ENCODE peak calls at places on chromosome 22, in six cellular contexts. One of them, this sample, is unnamed.

GRCh38 chr22:41043727-41044126 is 48.7 kb upstream of the EP300 start:
- DNase-seq in uterus: no peak
- DNase-seq in WTC11: no peak
- DNase-seq in CD4-positive, alpha-beta T cell: no peak
- DNase-seq in fibroblast of villous mesenchyme: no peak
- DNase-seq in endothelial cell: no peak
- DNase-seq in this sample: no peak

GRCh38 chr22:49776053-49776511 is 51.6 kb downstream of the BRD1 start:
- DNase-seq in CD4-positive, alpha-beta T cell: no peak
- DNase-seq in endothelial cell: no peak
- DNase-seq in uterus: no peak
- DNase-seq in WTC11: no peak
- DNase-seq in fibroblast of villous mesenchyme: no peak
- DNase-seq in this sample: no peak

GRCh38 chr22:48939441-48940265 is 888.0 kb downstream of the BRD1 start:
- DNase-seq in CD4-positive, alpha-beta T cell: no peak
- DNase-seq in WTC11: no peak
- DNase-seq in fibroblast of villous mesenchyme: no peak
- DNase-seq in endothelial cell: no peak
- DNase-seq in uterus: no peak
- DNase-seq in this sample: no peak

GRCh38 chr22:47154621-47155081 is 392.2 kb downstream of the TBC1D22A start:
- DNase-seq in endothelial cell: no peak
- DNase-seq in fibroblast of villous mesenchyme: peak
- DNase-seq in CD4-positive, alpha-beta T cell: no peak
- DNase-seq in uterus: peak
- DNase-seq in WTC11: no peak
- DNase-seq in this sample: no peak

GRCh38 chr22:40714514-40714966 is 35.3 kb downstream of the MCHR1 start:
- DNase-seq in endothelial cell: no peak
- DNase-seq in WTC11: peak
- DNase-seq in uterus: no peak
- DNase-seq in fibroblast of villous mesenchyme: no peak
- DNase-seq in CD4-positive, alpha-beta T cell: no peak
- DNase-seq in this sample: peak

GRCh38 chr22:40791241-40791640 is 27.9 kb downstream of the SLC25A17 start:
- DNase-seq in uterus: no peak
- DNase-seq in endothelial cell: no peak
- DNase-seq in fibroblast of villous mesenchyme: no peak
- DNase-seq in WTC11: no peak
- DNase-seq in CD4-positive, alpha-beta T cell: no peak
- DNase-seq in this sample: no peak

GRCh38 chr22:37534445-37534844 is 15.2 kb upstream of the CARD10 start:
- DNase-seq in uterus: no peak
- DNase-seq in CD4-positive, alpha-beta T cell: no peak
- DNase-seq in WTC11: no peak
- DNase-seq in endothelial cell: no peak
- DNase-seq in fibroblast of villous mesenchyme: no peak
- DNase-seq in this sample: no peak

GRCh38 chr22:46072030-46072881 is 78.1 kb upstream of the PPARA start:
- DNase-seq in fibroblast of villous mesenchyme: peak
- DNase-seq in uterus: peak
- DNase-seq in CD4-positive, alpha-beta T cell: peak
- DNase-seq in endothelial cell: no peak
- DNase-seq in WTC11: peak
- DNase-seq in this sample: peak

GRCh38 chr22:37353839-37354238 is 71.5 kb downstream of the CYTH4 start:
- DNase-seq in WTC11: no peak
- DNase-seq in endothelial cell: no peak
- DNase-seq in fibroblast of villous mesenchyme: no peak
- DNase-seq in uterus: no peak
- DNase-seq in CD4-positive, alpha-beta T cell: no peak
- DNase-seq in this sample: no peak

GRCh38 chr22:35131423-35132050 is 65.6 kb downstream of the ISX start:
- DNase-seq in uterus: no peak
- DNase-seq in fibroblast of villous mesenchyme: no peak
- DNase-seq in CD4-positive, alpha-beta T cell: no peak
- DNase-seq in WTC11: no peak
- DNase-seq in endothelial cell: no peak
- DNase-seq in this sample: no peak

GRCh38 chr22:27971926-27972325 is 52.9 kb upstream of the PITPNB start:
- DNase-seq in CD4-positive, alpha-beta T cell: no peak
- DNase-seq in WTC11: no peak
- DNase-seq in endothelial cell: no peak
- DNase-seq in fibroblast of villous mesenchyme: no peak
- DNase-seq in uterus: no peak
- DNase-seq in this sample: no peak

GRCh38 chr22:19464546-19464945 is 14.4 kb downstream of the UFD1 start:
- DNase-seq in endothelial cell: no peak
- DNase-seq in CD4-positive, alpha-beta T cell: no peak
- DNase-seq in WTC11: no peak
- DNase-seq in fibroblast of villous mesenchyme: no peak
- DNase-seq in uterus: no peak
- DNase-seq in this sample: no peak

GRCh38 chr22:46287873-46288751 is 8.6 kb upstream of the GTSE1 start:
- DNase-seq in endothelial cell: peak
- DNase-seq in CD4-positive, alpha-beta T cell: no peak
- DNase-seq in uterus: no peak
- DNase-seq in fibroblast of villous mesenchyme: no peak
- DNase-seq in WTC11: no peak
- DNase-seq in this sample: no peak

GRCh38 chr22:44729391-44730012 is 22.9 kb upstream of the ARHGAP8 start:
- DNase-seq in uterus: peak
- DNase-seq in fibroblast of villous mesenchyme: peak
- DNase-seq in CD4-positive, alpha-beta T cell: no peak
- DNase-seq in WTC11: no peak
- DNase-seq in endothelial cell: no peak
- DNase-seq in this sample: no peak

GRCh38 chr22:27108425-27109114 is 451.2 kb downstream of the MIAT start:
- DNase-seq in endothelial cell: no peak
- DNase-seq in CD4-positive, alpha-beta T cell: no peak
- DNase-seq in fibroblast of villous mesenchyme: peak
- DNase-seq in WTC11: no peak
- DNase-seq in uterus: peak
- DNase-seq in this sample: no peak

GRCh38 chr22:50178471-50178864 is 7.2 kb upstream of the TRABD start:
- DNase-seq in fibroblast of villous mesenchyme: no peak
- DNase-seq in endothelial cell: no peak
- DNase-seq in WTC11: no peak
- DNase-seq in uterus: no peak
- DNase-seq in CD4-positive, alpha-beta T cell: no peak
- DNase-seq in this sample: no peak

GRCh38 chr22:50518628-50519027 is 6.8 kb downstream of the SCO2 start:
- DNase-seq in WTC11: no peak
- DNase-seq in fibroblast of villous mesenchyme: no peak
- DNase-seq in endothelial cell: no peak
- DNase-seq in uterus: no peak
- DNase-seq in CD4-positive, alpha-beta T cell: no peak
- DNase-seq in this sample: no peak

GRCh38 chr22:38733329-38734202 is 22.2 kb downstream of the SUN2 start:
- DNase-seq in WTC11: peak
- DNase-seq in CD4-positive, alpha-beta T cell: peak
- DNase-seq in endothelial cell: peak
- DNase-seq in uterus: peak
- DNase-seq in fibroblast of villous mesenchyme: peak
- DNase-seq in this sample: peak

GRCh38 chr22:46212195-46212594 is 37.9 kb downstream of the CDPF1 start:
- DNase-seq in fibroblast of villous mesenchyme: no peak
- DNase-seq in WTC11: no peak
- DNase-seq in endothelial cell: no peak
- DNase-seq in CD4-positive, alpha-beta T cell: no peak
- DNase-seq in uterus: no peak
- DNase-seq in this sample: no peak

GRCh38 chr22:41540006-41540315 is 4.3 kb downstream of the POLR3H start:
- DNase-seq in endothelial cell: no peak
- DNase-seq in WTC11: no peak
- DNase-seq in fibroblast of villous mesenchyme: no peak
- DNase-seq in uterus: no peak
- DNase-seq in CD4-positive, alpha-beta T cell: no peak
- DNase-seq in this sample: no peak

GRCh38 chr22:17726561-17727243 is 47.6 kb downstream of the BID start:
- DNase-seq in WTC11: no peak
- DNase-seq in CD4-positive, alpha-beta T cell: no peak
- DNase-seq in endothelial cell: no peak
- DNase-seq in uterus: no peak
- DNase-seq in fibroblast of villous mesenchyme: peak
- DNase-seq in this sample: no peak

GRCh38 chr22:35634015-35634414 is 14.2 kb upstream of the APOL6 start:
- DNase-seq in CD4-positive, alpha-beta T cell: no peak
- DNase-seq in fibroblast of villous mesenchyme: no peak
- DNase-seq in WTC11: no peak
- DNase-seq in endothelial cell: no peak
- DNase-seq in uterus: no peak
- DNase-seq in this sample: no peak

GRCh38 chr22:37237371-37238268 is 6.4 kb downstream of the RAC2 start:
- DNase-seq in endothelial cell: no peak
- DNase-seq in CD4-positive, alpha-beta T cell: peak
- DNase-seq in uterus: no peak
- DNase-seq in fibroblast of villous mesenchyme: peak
- DNase-seq in WTC11: no peak
- DNase-seq in this sample: no peak

GRCh38 chr22:45262931-45263789 is 21.6 kb upstream of the UPK3A start:
- DNase-seq in endothelial cell: no peak
- DNase-seq in fibroblast of villous mesenchyme: peak
- DNase-seq in WTC11: no peak
- DNase-seq in uterus: no peak
- DNase-seq in CD4-positive, alpha-beta T cell: no peak
- DNase-seq in this sample: no peak

GRCh38 chr22:38944653-38945052 is 12.8 kb upstream of the APOBEC3A start:
- DNase-seq in fibroblast of villous mesenchyme: no peak
- DNase-seq in CD4-positive, alpha-beta T cell: no peak
- DNase-seq in uterus: no peak
- DNase-seq in endothelial cell: no peak
- DNase-seq in WTC11: no peak
- DNase-seq in this sample: no peak

GRCh38 chr22:27834364-27835185 is 33.0 kb upstream of the MN1 start:
- DNase-seq in fibroblast of villous mesenchyme: no peak
- DNase-seq in endothelial cell: no peak
- DNase-seq in uterus: no peak
- DNase-seq in CD4-positive, alpha-beta T cell: no peak
- DNase-seq in WTC11: no peak
- DNase-seq in this sample: no peak

GRCh38 chr22:37139762-37140161 is 10.0 kb downstream of the IL2RB start:
- DNase-seq in CD4-positive, alpha-beta T cell: no peak
- DNase-seq in fibroblast of villous mesenchyme: no peak
- DNase-seq in WTC11: no peak
- DNase-seq in endothelial cell: no peak
- DNase-seq in uterus: no peak
- DNase-seq in this sample: no peak

DNA sequence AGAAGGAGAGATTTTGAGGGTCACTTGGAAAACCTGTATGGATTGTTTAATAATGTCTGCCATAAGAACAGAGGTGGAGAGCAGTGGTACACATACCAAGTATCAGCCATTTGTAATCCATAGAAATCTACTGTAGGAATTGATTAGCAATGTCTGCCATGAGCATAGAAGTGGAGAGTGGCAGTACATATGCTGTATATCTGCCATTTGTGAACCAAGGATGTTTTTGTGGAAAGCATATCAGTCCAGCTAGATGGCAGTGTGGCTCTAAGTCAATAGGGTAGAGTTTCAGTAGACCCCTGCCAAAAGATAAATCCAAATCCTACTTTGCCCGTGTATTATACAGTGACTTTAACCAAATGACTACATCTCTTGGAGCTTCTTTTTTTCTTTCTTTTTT is 82.9 kb upstream of the SEZ6L start:
- DNase-seq in fibroblast of villous mesenchyme: no peak
- DNase-seq in CD4-positive, alpha-beta T cell: no peak
- DNase-seq in WTC11: no peak
- DNase-seq in endothelial cell: no peak
- DNase-seq in uterus: no peak
- DNase-seq in this sample: no peak
- TF ChIP-seq CTCF in fibroblast of villous mesenchyme: no peak
- TF ChIP-seq CTCF in CD4-positive, alpha-beta T cell: no peak
- TF ChIP-seq CTCF in WTC11: no peak
- TF ChIP-seq CTCF in endothelial cell: no peak
- TF ChIP-seq CTCF in uterus: no peak
- TF ChIP-seq CTCF in this sample: peak

DNA sequence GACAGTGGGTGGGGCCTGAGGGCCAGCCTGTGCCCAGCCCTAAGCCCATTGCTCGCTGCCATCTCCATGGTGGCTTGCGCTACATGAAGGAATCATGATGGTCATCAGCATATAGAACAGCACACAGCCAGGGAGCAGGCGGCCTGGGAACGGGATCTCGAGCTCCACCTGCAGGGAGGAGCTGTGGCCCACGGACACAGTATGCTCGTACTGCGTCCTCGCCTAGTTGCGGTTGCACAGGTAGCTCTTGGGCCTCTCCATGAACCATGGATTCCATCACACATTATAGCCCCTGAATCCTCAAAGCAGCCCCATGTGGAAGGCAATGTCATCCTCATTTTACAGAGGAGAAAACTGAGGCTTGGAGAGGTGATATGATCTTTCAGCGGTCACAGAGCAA is 15.1 kb downstream of the SEC14L4 start:
- DNase-seq in uterus: no peak
- DNase-seq in WTC11: peak
- DNase-seq in CD4-positive, alpha-beta T cell: no peak
- DNase-seq in endothelial cell: no peak
- DNase-seq in fibroblast of villous mesenchyme: no peak
- DNase-seq in this sample: peak
- TF ChIP-seq CTCF in uterus: no peak
- TF ChIP-seq CTCF in WTC11: no peak
- TF ChIP-seq CTCF in CD4-positive, alpha-beta T cell: no peak
- TF ChIP-seq CTCF in endothelial cell: no peak
- TF ChIP-seq CTCF in fibroblast of villous mesenchyme: no peak
- TF ChIP-seq CTCF in this sample: peak

GRCh38 chr22:25084405-25085107 is 115.1 kb upstream of the CRYBB3 start:
- DNase-seq in WTC11: no peak
- DNase-seq in uterus: no peak
- DNase-seq in CD4-positive, alpha-beta T cell: no peak
- DNase-seq in endothelial cell: no peak
- DNase-seq in fibroblast of villous mesenchyme: no peak
- DNase-seq in this sample: no peak
- TF ChIP-seq CTCF in WTC11: no peak
- TF ChIP-seq CTCF in uterus: no peak
- TF ChIP-seq CTCF in CD4-positive, alpha-beta T cell: no peak
- TF ChIP-seq CTCF in endothelial cell: no peak
- TF ChIP-seq CTCF in fibroblast of villous mesenchyme: no peak
- TF ChIP-seq CTCF in this sample: no peak

DNA sequence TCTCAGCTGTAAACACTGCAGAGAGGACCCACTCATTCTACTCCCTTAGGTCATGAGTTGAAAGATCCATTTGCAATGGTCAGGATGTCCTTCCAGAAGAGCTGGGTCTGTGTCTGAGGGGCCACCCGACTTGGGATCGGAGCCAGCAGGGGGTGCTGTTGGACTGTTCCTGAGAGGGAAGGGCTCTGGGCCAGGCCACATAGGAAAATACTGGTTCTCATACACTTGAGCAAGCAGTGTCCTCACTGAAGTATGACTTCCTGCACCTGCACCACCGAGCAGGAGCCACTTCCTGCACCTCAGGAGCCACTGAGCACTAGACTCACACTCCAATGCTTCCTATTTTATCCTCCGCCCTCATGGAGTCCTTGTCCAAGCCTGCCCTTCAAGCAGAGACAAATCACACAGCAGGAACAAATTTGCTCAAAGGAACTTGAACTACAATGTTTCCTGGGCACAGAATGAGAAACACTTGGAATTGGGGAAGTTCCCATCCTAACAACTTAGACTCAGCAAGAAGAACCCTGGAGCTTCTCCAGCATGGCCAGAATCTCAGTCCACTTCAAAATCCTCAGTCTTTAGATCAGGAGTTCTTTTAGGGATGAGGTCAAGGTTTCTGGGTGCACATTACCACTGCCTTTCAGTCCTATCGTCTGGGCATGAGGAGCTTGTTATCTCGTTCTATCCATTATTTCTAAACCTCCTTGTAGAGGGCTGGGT is 36.6 kb upstream of the VPREB1 start:
- DNase-seq in fibroblast of villous mesenchyme: peak
- DNase-seq in uterus: peak
- DNase-seq in WTC11: peak
- DNase-seq in CD4-positive, alpha-beta T cell: peak
- DNase-seq in endothelial cell: peak
- DNase-seq in this sample: peak
- TF ChIP-seq CTCF in fibroblast of villous mesenchyme: peak
- TF ChIP-seq CTCF in uterus: peak
- TF ChIP-seq CTCF in WTC11: peak
- TF ChIP-seq CTCF in CD4-positive, alpha-beta T cell: peak
- TF ChIP-seq CTCF in endothelial cell: peak
- TF ChIP-seq CTCF in this sample: peak